ENCODE peak calls at places on chromosomes 4 and X, in four cellular contexts. O is brain microvascular endothelial cell, C is EH, F is endodermal cell. X is an unnamed sample.

GRCh38 chr4:184362338-184362737 is 112.0 kb downstream of the IRF2 start:
- DNase-seq in C (peak), O (peak), F (peak), X (no peak)

GRCh38 chr4:10565166-10565780 is 108.0 kb upstream of the ZNF518B start:
- DNase-seq in F (no peak), O (no peak), C (no peak), X (no peak)

GRCh38 chr4:170794532-170794931 is 704.8 kb upstream of the AADAT start:
- DNase-seq in F (no peak), O (no peak), C (no peak), X (no peak)

GRCh38 chrX:31036895-31037294 is 34.9 kb downstream of the FTHL17 start:
- DNase-seq in O (peak), C (peak), F (peak), X (no peak)

GRCh38 chr4:37594095-37594494 is 92.1 kb downstream of the RELL1 start:
- DNase-seq in C (no peak), F (no peak), O (no peak), X (no peak)

GRCh38 chr4:74189331-74190043 is 31.6 kb downstream of the MTHFD2L start:
- DNase-seq in F (no peak), O (no peak), C (peak), X (no peak)

GRCh38 chrX:151974336-151975227 is at the start of gene GABRE:
- DNase-seq in F (peak), O (no peak), C (peak), X (no peak)

GRCh38 chr4:85128246-85129204 is 162.0 kb upstream of the WDFY3 start:
- DNase-seq in C (no peak), O (no peak), F (peak), X (no peak)

GRCh38 chr4:40307627-40308497 is 27.3 kb upstream of the CHRNA9 start:
- DNase-seq in O (no peak), F (peak), C (no peak), X (peak)

GRCh38 chr4:103076777-103077347 is 301 bp upstream of the SLC9B2 start:
- DNase-seq in F (no peak), C (peak), O (no peak), X (no peak)

GRCh38 chr4:90318208-90318607 is 191.0 kb downstream of the CCSER1 start:
- DNase-seq in O (peak), F (no peak), C (peak), X (no peak)

GRCh38 chr4:6546681-6547447 is 28.1 kb upstream of the MAN2B2 start:
- DNase-seq in C (peak), F (peak), O (peak), X (peak)

GRCh38 chrX:68252664-68253063 is 180.6 kb downstream of the OPHN1 start:
- DNase-seq in F (no peak), O (no peak), C (no peak), X (no peak)

GRCh38 chr4:4791299-4791798 is 68.1 kb upstream of the MSX1 start:
- DNase-seq in O (no peak), C (peak), F (no peak), X (no peak)

GRCh38 chr4:26787461-26788340 is 72.9 kb upstream of the STIM2 start:
- DNase-seq in C (peak), F (peak), O (peak), X (no peak)

GRCh38 chr4:123096038-123096437 is 173.6 kb upstream of the NUDT6 start:
- DNase-seq in F (no peak), O (peak), C (peak), X (no peak)

GRCh38 chrX:73765776-73766465 is 202.9 kb downstream of the CHIC1 start:
- DNase-seq in F (no peak), O (no peak), C (no peak), X (no peak)

GRCh38 chrX:34656842-34657780 is at the start of gene TMEM47:
- DNase-seq in F (peak), O (peak), C (peak), X (peak)

GRCh38 chr4:121154103-121154515 is 10.0 kb downstream of the TNIP3 start:
- DNase-seq in C (no peak), O (no peak), F (no peak), X (peak)

GRCh38 chrX:71400710-71401109 is 34.6 kb downstream of the TAF1 start:
- DNase-seq in O (no peak), C (no peak), F (no peak), X (no peak)

GRCh38 chrX:129323115-129323514 is 200.2 kb downstream of the SMARCA1 start:
- DNase-seq in F (no peak), O (no peak), C (no peak), X (no peak)

GRCh38 chr4:1983846-1984405 is 24.8 kb downstream of the NELFA start:
- DNase-seq in O (no peak), F (no peak), C (no peak), X (no peak)

GRCh38 chr4:824461-825062 is 1.4 kb downstream of the CPLX1 start:
- DNase-seq in C (peak), O (no peak), F (peak), X (no peak)

GRCh38 chr4:7854697-7855370 is 84.8 kb downstream of the AFAP1 start:
- DNase-seq in O (no peak), C (no peak), F (no peak), X (peak)

GRCh38 chr4:161248880-161249279 is 914.9 kb downstream of the FSTL5 start:
- DNase-seq in O (no peak), F (no peak), C (no peak), X (no peak)

GRCh38 chrX:10021461-10022272 is 54.5 kb downstream of the CLDN34 start:
- DNase-seq in C (peak), O (no peak), F (no peak), X (no peak)

GRCh38 chrX:21839334-21840198 is at the start of gene MBTPS2:
- DNase-seq in C (peak), O (peak), F (peak), X (peak)

GRCh38 chrX:9829308-9830267 is 43.4 kb downstream of the SHROOM2 start:
- DNase-seq in F (no peak), C (peak), O (peak), X (peak)

GRCh38 chrX:10052906-10053625 is 85.9 kb downstream of the CLDN34 start:
- DNase-seq in C (peak), O (no peak), F (no peak), X (no peak)

GRCh38 chrX:55839480-55839879 is 121.9 kb downstream of the RRAGB start:
- DNase-seq in C (no peak), O (no peak), F (peak), X (no peak)

GRCh38 chr4:83830138-83830537 is 294.2 kb downstream of the GPAT3 start:
- DNase-seq in C (no peak), O (no peak), F (peak), X (no peak)

GRCh38 chr4:147754037-147754445 is 22.2 kb downstream of the ARHGAP10 start:
- DNase-seq in O (peak), F (no peak), C (peak), X (no peak)

GRCh38 chr4:177441061-177441802 is 1.0 kb downstream of the AGA start:
- DNase-seq in C (peak), O (no peak), F (peak), X (no peak)

GRCh38 chrX:71532078-71532752 is 689 bp upstream of the OGT start:
- DNase-seq in C (peak), F (no peak), O (peak), X (peak)

GRCh38 chr4:86592553-86593249 is 1.4 kb upstream of the PTPN13 start:
- DNase-seq in C (peak), O (peak), F (no peak), X (no peak)

GRCh38 chr4:54992266-54992665 is 133.1 kb downstream of the KDR start:
- DNase-seq in O (peak), F (no peak), C (peak), X (no peak)

GRCh38 chrX:150361777-150362351 is 1.3 kb upstream of the MAMLD1 start:
- DNase-seq in O (no peak), F (peak), C (peak), X (no peak)

X was measured in activated T-helper 2 cell treated with anti-CD3 and anti-CD28 coated beads, Interferon-gamma antibody, Interleukin-2, Interleukin-4, amounts not matched to agents 10 μg/mL and 5 μg/mL and 100 μg/mL, durations not matched to agents 14 hours and 24 hours and 36 hours.